ENCODE peak calls at places on chromosome 14, in ten cellular contexts. U is tibial nerve, A is A549, V is ovary, F is SK-N-SH, E is transverse colon, R is K562, G is HepG2, P is stomach, L is sigmoid colon. T is an unnamed sample.

GRCh38 chr14:50018236-50019210 is 97.8 kb downstream of the VCPKMT start:
- DNase-seq in U (peak), A (no peak), V (no peak), F (no peak), E (peak), R (no peak), G (peak), P (peak), L (peak), T (no peak)

GRCh38 chr14:56474419-56475022 is 105.1 kb upstream of the TMEM260 start:
- DNase-seq in U (peak), A (peak), V (no peak), F (peak), E (no peak), R (peak), G (peak), P (no peak), L (no peak), T (no peak)

GRCh38 chr14:105073720-105074600 is 8.7 kb upstream of the GPR132 start:
- DNase-seq in U (no peak), A (no peak), V (no peak), F (no peak), E (no peak), R (no peak), G (no peak), P (no peak), L (no peak), T (peak)

GRCh38 chr14:88871429-88871828 is 47.0 kb downstream of the TTC8 start:
- DNase-seq in U (no peak), A (no peak), V (no peak), F (no peak), E (no peak), R (no peak), G (no peak), P (no peak), L (no peak), T (no peak)

GRCh38 chr14:96098309-96098998 is 59.3 kb downstream of the C14orf132 start:
- DNase-seq in U (no peak), A (peak), V (no peak), F (peak), E (no peak), R (peak), G (peak), P (peak), L (no peak), T (peak)

GRCh38 chr14:101726295-101726953 is 35.1 kb upstream of the PPP2R5C start:
- DNase-seq in U (no peak), A (no peak), V (no peak), F (no peak), E (no peak), R (no peak), G (no peak), P (no peak), L (no peak), T (peak)

GRCh38 chr14:54669759-54670630 is 103.1 kb downstream of the SAMD4A start:
- DNase-seq in U (peak), A (no peak), V (no peak), F (no peak), E (peak), R (no peak), G (no peak), P (no peak), L (peak), T (no peak)

GRCh38 chr14:23141706-23142467 is 22.8 kb upstream of the CEBPE start:
- DNase-seq in U (no peak), A (peak), V (no peak), F (peak), E (peak), R (no peak), G (no peak), P (peak), L (peak), T (no peak)

GRCh38 chr14:83120187-83120586 is 1586.5 kb upstream of the SEL1L start:
- DNase-seq in U (no peak), A (no peak), V (no peak), F (no peak), E (no peak), R (no peak), G (no peak), P (no peak), L (no peak), T (no peak)

GRCh38 chr14:101118746-101119610 is 215.5 kb upstream of the RTL1 start:
- DNase-seq in U (peak), A (no peak), V (peak), F (peak), E (no peak), R (no peak), G (no peak), P (peak), L (peak), T (peak)

GRCh38 chr14:67240168-67240932 is 885 bp upstream of the PALS1 start:
- DNase-seq in U (peak), A (peak), V (peak), F (peak), E (peak), R (no peak), G (peak), P (peak), L (peak), T (peak)

GRCh38 chr14:22547309-22547947 is 41.6 kb downstream of the DAD1 start:
- DNase-seq in U (no peak), A (no peak), V (no peak), F (no peak), E (no peak), R (no peak), G (no peak), P (no peak), L (no peak), T (no peak)

GRCh38 chr14:24058951-24059475 is 7.2 kb downstream of the CARMIL3 start:
- DNase-seq in U (no peak), A (no peak), V (no peak), F (peak), E (no peak), R (no peak), G (no peak), P (no peak), L (peak), T (no peak)

GRCh38 chr14:100296106-100296651 is 10.1 kb downstream of the SLC25A29 start:
- DNase-seq in U (no peak), A (no peak), V (peak), F (no peak), E (no peak), R (no peak), G (no peak), P (no peak), L (peak), T (peak)

GRCh38 chr14:96574633-96575191 is 72.5 kb downstream of the PAPOLA start:
- DNase-seq in U (no peak), A (no peak), V (peak), F (no peak), E (no peak), R (no peak), G (no peak), P (no peak), L (no peak), T (no peak)

GRCh38 chr14:61145258-61145902 is 135.8 kb downstream of the TMEM30B start:
- DNase-seq in U (peak), A (no peak), V (no peak), F (peak), E (no peak), R (no peak), G (no peak), P (no peak), L (no peak), T (no peak)

GRCh38 chr14:106876711-106877110 is 1350.3 kb downstream of the TMEM121 start:
- DNase-seq in U (no peak), A (no peak), V (no peak), F (no peak), E (no peak), R (no peak), G (no peak), P (no peak), L (no peak), T (no peak)

GRCh38 chr14:82488473-82488872 is 954.8 kb upstream of the SEL1L start:
- DNase-seq in U (no peak), A (no peak), V (no peak), F (no peak), E (no peak), R (no peak), G (no peak), P (peak), L (no peak), T (no peak)

GRCh38 chr14:100153560-100153959 is 5.9 kb downstream of the DEGS2 start:
- DNase-seq in U (no peak), A (no peak), V (no peak), F (no peak), E (no peak), R (no peak), G (no peak), P (no peak), L (no peak), T (no peak)

GRCh38 chr14:101535808-101536207 is 25.5 kb upstream of the DIO3 start:
- DNase-seq in U (no peak), A (no peak), V (no peak), F (no peak), E (no peak), R (no peak), G (no peak), P (no peak), L (no peak), T (no peak)

DNA sequence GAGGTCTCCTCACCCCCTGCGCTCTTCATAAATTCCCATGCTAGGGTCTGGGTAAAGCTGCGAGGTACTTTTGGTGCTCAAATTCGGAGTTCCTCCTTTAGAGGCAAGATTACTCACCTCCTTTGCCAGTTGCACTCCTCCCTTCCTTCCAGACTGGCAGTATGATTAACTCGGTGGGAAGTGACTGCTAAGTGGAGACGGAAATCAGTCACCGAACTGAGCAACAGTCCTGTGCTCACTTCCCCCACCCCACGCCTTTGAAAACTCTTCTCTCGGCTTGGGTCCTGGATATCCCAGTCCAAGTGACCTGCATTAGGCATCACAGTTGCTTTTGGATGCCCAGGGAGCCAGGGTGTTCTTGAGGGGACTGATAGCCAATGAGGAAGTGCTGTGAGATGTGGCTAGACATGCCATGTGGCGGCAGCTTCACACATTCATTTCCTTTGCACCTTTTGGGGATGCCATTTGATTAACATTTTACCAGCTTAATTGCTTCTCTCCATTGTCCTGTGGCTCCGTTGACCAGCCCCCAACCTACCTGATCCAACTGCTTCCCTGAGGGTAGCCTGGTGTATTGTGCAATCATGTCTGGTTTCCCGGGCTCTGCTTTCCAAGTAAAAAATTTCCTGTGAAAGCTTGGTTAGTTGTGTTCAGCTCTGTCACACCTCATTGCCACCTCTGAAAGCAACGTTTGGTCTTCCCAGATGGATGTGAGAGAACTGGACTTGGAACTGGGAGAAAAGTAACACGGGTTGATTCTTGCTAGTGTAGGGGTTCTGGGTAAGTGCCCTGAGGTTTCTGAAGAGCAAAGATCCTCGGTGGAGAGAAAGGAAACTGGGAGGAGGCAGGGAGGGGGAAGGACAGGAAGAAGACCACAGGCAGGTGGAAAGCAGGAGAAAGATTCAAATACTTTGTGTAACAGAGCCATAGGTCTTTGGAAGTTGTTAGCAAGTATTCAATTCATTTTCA is 968 bp downstream of the PNP start:
- DNase-seq in U (no peak), A (peak), V (no peak), F (peak), E (peak), R (peak), G (peak), P (peak), L (peak), T (no peak)
- TF ChIP-seq EP300 in U (no peak), A (no peak), V (no peak), F (no peak), E (no peak), R (no peak), G (no peak), P (no peak), L (no peak), T (no peak)

GRCh38 chr14:73240816-73241480 is 3.6 kb downstream of the PAPLN start:
- DNase-seq in U (no peak), A (no peak), V (peak), F (peak), E (no peak), R (no peak), G (no peak), P (no peak), L (peak), T (peak)
- TF ChIP-seq EP300 in U (no peak), A (no peak), V (no peak), F (no peak), E (no peak), R (no peak), G (no peak), P (no peak), L (no peak), T (no peak)

DNA sequence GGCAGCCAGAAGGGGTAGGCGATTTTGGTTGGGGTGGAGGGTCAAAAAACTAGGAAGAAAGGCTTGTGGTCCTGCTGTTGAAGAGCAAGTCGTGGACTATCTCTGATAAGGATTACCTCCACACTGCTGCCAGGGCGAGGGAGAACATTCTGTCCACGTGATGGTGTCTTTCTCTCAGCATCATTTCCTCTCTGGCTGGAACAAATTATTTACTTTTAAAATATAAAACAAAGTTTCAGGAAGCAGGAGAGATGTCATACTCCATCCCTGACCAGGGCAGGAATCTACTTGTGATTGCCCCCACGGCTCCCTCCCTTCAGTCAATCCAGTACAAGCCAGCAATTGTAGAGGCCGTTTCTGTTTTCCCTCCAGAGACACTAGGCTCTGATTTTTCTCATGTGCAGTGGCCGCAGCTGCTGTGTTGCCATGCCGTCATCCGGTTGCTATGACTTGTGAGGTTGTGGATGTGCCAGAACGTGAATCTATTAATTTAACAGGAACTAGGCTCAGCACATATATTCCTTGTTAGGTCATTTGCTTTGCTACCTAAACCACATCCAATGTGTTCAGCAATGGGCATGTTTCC is 61.5 kb upstream of the PTGR2 start:
- DNase-seq in U (peak), A (no peak), V (peak), F (no peak), E (peak), R (no peak), G (no peak), P (no peak), L (peak), T (peak)
- TF ChIP-seq EP300 in U (peak), A (no peak), V (peak), F (no peak), E (peak), R (no peak), G (no peak), P (peak), L (peak), T (peak)

GRCh38 chr14:71372411-71372838 is 465.2 kb downstream of the PCNX1 start:
- DNase-seq in U (no peak), A (no peak), V (no peak), F (no peak), E (no peak), R (no peak), G (peak), P (no peak), L (no peak), T (no peak)
- TF ChIP-seq EP300 in U (peak), A (no peak), V (no peak), F (no peak), E (no peak), R (no peak), G (no peak), P (no peak), L (peak), T (no peak)

GRCh38 chr14:99120147-99121026 is 151.6 kb downstream of the BCL11B start:
- DNase-seq in U (no peak), A (no peak), V (no peak), F (no peak), E (no peak), R (no peak), G (no peak), P (peak), L (no peak), T (no peak)
- TF ChIP-seq EP300 in U (no peak), A (no peak), V (no peak), F (no peak), E (no peak), R (no peak), G (no peak), P (no peak), L (no peak), T (no peak)

DNA sequence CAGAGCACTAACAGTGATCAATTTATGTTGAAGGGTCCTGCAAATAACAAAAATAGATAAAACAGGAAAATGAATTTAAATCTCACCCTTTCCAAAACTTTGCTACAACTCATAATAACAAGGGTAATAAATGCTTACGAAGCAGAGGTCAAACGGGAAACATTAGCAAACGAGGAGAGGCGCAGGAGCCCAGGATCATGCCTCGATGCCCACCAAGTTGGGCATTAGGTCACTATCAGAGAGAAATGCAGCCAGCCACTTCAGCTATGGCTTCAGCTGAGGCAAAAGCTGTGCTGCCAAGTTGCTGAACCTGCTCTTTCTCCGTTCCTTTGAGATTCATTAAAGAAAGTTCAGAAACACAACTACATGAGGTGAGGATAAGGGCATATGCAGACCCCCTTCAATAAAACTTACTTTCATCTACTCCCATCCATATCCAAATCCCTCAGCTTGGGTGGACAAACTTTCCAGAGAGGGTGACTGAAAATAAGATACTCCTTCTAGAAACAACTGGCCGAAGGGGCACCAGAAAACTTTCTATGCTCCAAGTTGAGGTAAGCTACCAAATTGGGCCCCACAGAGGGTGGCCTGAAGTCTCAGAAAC is 7.9 kb downstream of the NKX2-1 start:
- DNase-seq in U (no peak), A (no peak), V (no peak), F (no peak), E (no peak), R (no peak), G (no peak), P (no peak), L (no peak), T (no peak)
- TF ChIP-seq EP300 in U (no peak), A (no peak), V (no peak), F (no peak), E (no peak), R (no peak), G (no peak), P (no peak), L (no peak), T (no peak)

GRCh38 chr14:57866199-57866755 is 385 bp upstream of the SLC35F4 start:
- DNase-seq in U (no peak), A (no peak), V (no peak), F (no peak), E (no peak), R (no peak), G (no peak), P (no peak), L (no peak), T (no peak)
- TF ChIP-seq EP300 in U (no peak), A (no peak), V (no peak), F (no peak), E (no peak), R (no peak), G (no peak), P (no peak), L (no peak), T (no peak)

GRCh38 chr14:102819176-102819628 is 42.0 kb downstream of the TRAF3 start:
- DNase-seq in U (no peak), A (no peak), V (no peak), F (no peak), E (peak), R (no peak), G (peak), P (peak), L (no peak), T (no peak)
- TF ChIP-seq EP300 in U (no peak), A (no peak), V (no peak), F (no peak), E (no peak), R (no peak), G (no peak), P (no peak), L (no peak), T (no peak)

GRCh38 chr14:93044116-93044515 is 71.6 kb downstream of the ITPK1 start:
- DNase-seq in U (no peak), A (no peak), V (no peak), F (no peak), E (no peak), R (no peak), G (no peak), P (peak), L (no peak), T (no peak)
- TF ChIP-seq EP300 in U (no peak), A (no peak), V (no peak), F (no peak), E (no peak), R (no peak), G (no peak), P (no peak), L (no peak), T (no peak)

T was measured in suprapubic skin.